ENCODE peak calls at places on chromosomes 1 and 21, in five cellular contexts. T, B, W, F and X are unnamed samples.

GRCh38 chr1:119799599-119800177 is 11.6 kb downstream of the REG4 start:
- DNase-seq in B (no peak), F (no peak), W (no peak), T (no peak), X (no peak)

GRCh38 chr1:168452329-168452728 is 91.5 kb downstream of the XCL2 start:
- DNase-seq in F (no peak), T (no peak), W (no peak), B (no peak), X (no peak)

GRCh38 chr21:25878334-25878733 is 143.6 kb downstream of the GABPA start:
- DNase-seq in W (no peak), T (no peak), F (no peak), B (no peak), X (no peak)

GRCh38 chr1:151714820-151715725 is 1.5 kb downstream of the CELF3 start:
- DNase-seq in T (no peak), W (no peak), B (no peak), F (no peak), X (no peak)

GRCh38 chr1:32454726-32455125 is 10.1 kb upstream of the ZBTB8B start:
- DNase-seq in T (no peak), F (no peak), B (no peak), W (no peak), X (peak; percentile 33)

GRCh38 chr21:24023936-24024335 is 1583.3 kb downstream of the MRPL39 start:
- DNase-seq in W (no peak), B (no peak), F (no peak), T (no peak), X (no peak)

GRCh38 chr1:28123461-28123961 is 35.1 kb upstream of the EYA3 start:
- DNase-seq in B (no peak), T (no peak), W (no peak), F (no peak), X (no peak)

GRCh38 chr1:166868639-166869038 is 7.4 kb downstream of the TADA1 start:
- DNase-seq in W (no peak), B (no peak), T (no peak), F (no peak), X (no peak)

GRCh38 chr1:114100148-114100547 is 53.5 kb downstream of the SYT6 start:
- DNase-seq in B (no peak), F (no peak), T (no peak), W (no peak), X (no peak)

GRCh38 chr1:100090471-100090870 is 42.3 kb downstream of the SASS6 start:
- DNase-seq in F (no peak), W (no peak), B (no peak), T (no peak), X (no peak)

GRCh38 chr1:10728595-10729410 is 67.6 kb downstream of the CASZ1 start:
- DNase-seq in W (no peak), F (no peak), B (no peak), T (no peak), X (no peak)

GRCh38 chr1:168031627-168032026 is 94.8 kb upstream of the MPC2 start:
- DNase-seq in W (no peak), B (no peak), T (no peak), F (no peak), X (no peak)

GRCh38 chr1:213070399-213070798 is 19.4 kb downstream of the RPS6KC1 start:
- DNase-seq in T (no peak), W (no peak), B (no peak), F (peak; percentile 5), X (no peak)

GRCh38 chr1:4931486-4931885 is 277.1 kb downstream of the AJAP1 start:
- DNase-seq in B (no peak), T (no peak), F (no peak), W (no peak), X (no peak)

GRCh38 chr1:108080448-108080847 is 115.5 kb upstream of the VAV3 start:
- DNase-seq in T (no peak), F (peak; percentile 10), W (no peak), B (peak; percentile 11), X (no peak)

GRCh38 chr1:220342853-220343252 is 70.6 kb upstream of the RAB3GAP2 start:
- DNase-seq in T (no peak), B (no peak), W (no peak), F (no peak), X (no peak)

GRCh38 chr1:157368363-157368762 is 184.0 kb downstream of the FCRL5 start:
- DNase-seq in W (no peak), F (no peak), T (no peak), B (no peak), X (no peak)

GRCh38 chr1:53964109-53964508 is 18.0 kb downstream of the LRRC42 start:
- DNase-seq in B (no peak), W (no peak), T (no peak), F (no peak), X (no peak)

GRCh38 chr1:170666661-170667060 is 2.7 kb downstream of the PRRX1 start:
- DNase-seq in F (no peak), T (no peak), B (no peak), W (no peak), X (peak; percentile 31)

GRCh38 chr1:50426702-50427085 is 3.5 kb upstream of the DMRTA2 start:
- DNase-seq in B (no peak), F (no peak), W (no peak), T (no peak), X (no peak)

GRCh38 chr1:181425566-181425965 is 57.8 kb upstream of the CACNA1E start:
- DNase-seq in T (no peak), W (no peak), B (no peak), F (no peak), X (no peak)

GRCh38 chr1:30085814-30086770 is 637.3 kb downstream of the MATN1 start:
- DNase-seq in T (peak; percentile 74), F (peak; percentile 30), B (no peak), W (no peak), X (peak; percentile 78)

GRCh38 chr1:220076861-220077762 is 12.5 kb downstream of the BPNT1 start:
- DNase-seq in B (no peak), W (no peak), T (no peak), F (no peak), X (no peak)

GRCh38 chr1:153122831-153123421 is 9.6 kb upstream of the SPRR2F start:
- DNase-seq in F (no peak), B (no peak), T (no peak), W (no peak), X (no peak)

GRCh38 chr21:45103966-45104520 is 29.7 kb downstream of the ADARB1 start:
- DNase-seq in B (no peak), F (no peak), W (no peak), T (no peak), X (no peak)

GRCh38 chr1:90391116-90391515 is 326.0 kb downstream of the BARHL2 start:
- DNase-seq in T (no peak), W (no peak), B (no peak), F (no peak), X (no peak)

GRCh38 chr21:38944903-38945302 is 139.2 kb downstream of the ETS2 start:
- DNase-seq in F (no peak), B (no peak), T (no peak), W (no peak), X (no peak)

GRCh38 chr1:39507230-39507928 is 15.9 kb downstream of the BMP8A start:
- DNase-seq in T (no peak), F (no peak), B (no peak), W (no peak), X (no peak)

GRCh38 chr1:53754484-53755312 is 15.7 kb upstream of the GLIS1 start:
- DNase-seq in F (no peak), T (no peak), W (no peak), B (no peak), X (no peak)

GRCh38 chr1:59500970-59501742 is 204.3 kb downstream of the FGGY start:
- DNase-seq in F (no peak), B (no peak), W (no peak), T (no peak), X (no peak)

GRCh38 chr1:208054885-208055507 is 144.1 kb upstream of the CD34 start:
- DNase-seq in T (no peak), W (no peak), B (no peak), F (no peak), X (no peak)

GRCh38 chr21:18666725-18667124 is 263.1 kb upstream of the TMPRSS15 start:
- DNase-seq in W (no peak), F (no peak), T (no peak), B (no peak), X (no peak)

GRCh38 chr1:240004086-240004749 is 87.5 kb upstream of the FMN2 start:
- DNase-seq in F (no peak), T (no peak), B (no peak), W (no peak), X (no peak)

GRCh38 chr1:207748737-207749528 is 2.9 kb upstream of the CD46 start:
- DNase-seq in B (no peak), T (no peak), W (no peak), F (no peak), X (no peak)

GRCh38 chr1:91816055-91816454 is 69.9 kb downstream of the TGFBR3 start:
- DNase-seq in B (no peak), W (no peak), T (no peak), F (no peak), X (no peak)

GRCh38 chr1:2474933-2475371 is 1.1 kb upstream of the PLCH2 start:
- DNase-seq in T (no peak), B (no peak), F (no peak), W (no peak), X (no peak)

GRCh38 chr1:17624540-17625256 is 85.2 kb downstream of the ARHGEF10L start:
- DNase-seq in T (peak; percentile 80), F (no peak), B (no peak), W (no peak), X (peak; percentile 86)